ENCODE peak calls at places on chromosomes 3 and 15, in seven cellular contexts. L is HCT116, G is HepG2, C is GM12878, F is K562, B is SK-N-SH, S is H1. E is an unnamed sample.

GRCh38 chr15:69854521-69855171 is 243.1 kb downstream of the TLE3 start:
- DNase-seq in L (no peak), G (no peak), C (no peak), F (no peak), B (peak; percentile 39), S (no peak), E (no peak)

GRCh38 chr15:67107014-67107812 is 41.8 kb downstream of the SMAD3 start:
- DNase-seq in L (peak; percentile 99), G (peak; percentile 65), C (no peak), F (peak; percentile 58), B (no peak), S (no peak), E (no peak)

GRCh38 chr15:23565395-23566069 is at the start of gene MKRN3:
- DNase-seq in L (peak; percentile 87), G (peak; percentile 44), C (no peak), F (peak; percentile 93), B (peak; percentile 70), S (no peak), E (peak; percentile 77)

GRCh38 chr3:130658666-130659065 is 88.0 kb downstream of the PIK3R4 start:
- DNase-seq in L (no peak), G (no peak), C (no peak), F (no peak), B (no peak), S (no peak), E (no peak)

GRCh38 chr3:67059443-67059842 is 61.3 kb downstream of the KBTBD8 start:
- DNase-seq in L (no peak), G (no peak), C (no peak), F (no peak), B (no peak), S (no peak), E (no peak)

GRCh38 chr15:85751731-85752421 is 42.8 kb downstream of the KLHL25 start:
- DNase-seq in L (no peak), G (no peak), C (no peak), F (no peak), B (no peak), S (no peak), E (no peak)

GRCh38 chr15:77002954-77003912 is 8.3 kb downstream of the PSTPIP1 start:
- DNase-seq in L (no peak), G (no peak), C (peak; percentile 77), F (no peak), B (no peak), S (no peak), E (no peak)

GRCh38 chr3:51949121-51949520 is 6.1 kb upstream of the GPR62 start:
- DNase-seq in L (no peak), G (no peak), C (no peak), F (no peak), B (no peak), S (no peak), E (no peak)

GRCh38 chr3:10466186-10466585 is 39.2 kb downstream of the ATP2B2 start:
- DNase-seq in L (no peak), G (no peak), C (no peak), F (no peak), B (no peak), S (no peak), E (no peak)

GRCh38 chr3:48765376-48765775 is 48.4 kb upstream of the IP6K2 start:
- DNase-seq in L (no peak), G (peak; percentile 18), C (no peak), F (no peak), B (peak; percentile 27), S (no peak), E (no peak)

GRCh38 chr15:99466701-99467337 is 99.0 kb upstream of the MEF2A start:
- DNase-seq in L (no peak), G (no peak), C (no peak), F (no peak), B (no peak), S (no peak), E (no peak)

GRCh38 chr3:42493798-42494151 is 8.7 kb upstream of the VIPR1 start:
- DNase-seq in L (no peak), G (no peak), C (no peak), F (no peak), B (no peak), S (peak; percentile 37), E (no peak)

GRCh38 chr15:101604124-101604874 is 47.9 kb downstream of the TM2D3 start:
- DNase-seq in L (no peak), G (no peak), C (no peak), F (no peak), B (no peak), S (no peak), E (no peak)

GRCh38 chr15:91407237-91407889 is 307.3 kb downstream of the SV2B start:
- DNase-seq in L (no peak), G (no peak), C (no peak), F (no peak), B (no peak), S (no peak), E (peak; percentile 36)

GRCh38 chr3:191068946-191069813 is 129.9 kb upstream of the OSTN start:
- DNase-seq in L (no peak), G (no peak), C (no peak), F (no peak), B (no peak), S (no peak), E (no peak)

GRCh38 chr3:169841171-169841570 is 28.5 kb upstream of the LRRC34 start:
- DNase-seq in L (no peak), G (no peak), C (peak; percentile 34), F (no peak), B (no peak), S (no peak), E (no peak)

GRCh38 chr3:111521881-111522280 is 20.1 kb upstream of the CD96 start:
- DNase-seq in L (no peak), G (no peak), C (no peak), F (no peak), B (no peak), S (no peak), E (no peak)

GRCh38 chr3:58151637-58152036 is 59.1 kb downstream of the DNASE1L3 start:
- DNase-seq in L (no peak), G (no peak), C (no peak), F (no peak), B (no peak), S (no peak), E (no peak)

GRCh38 chr15:73760777-73761329 is 7.7 kb upstream of the INSYN1 start:
- DNase-seq in L (no peak), G (no peak), C (no peak), F (no peak), B (no peak), S (no peak), E (no peak)

GRCh38 chr15:73766598-73766997 is 13.4 kb upstream of the INSYN1 start:
- DNase-seq in L (no peak), G (no peak), C (no peak), F (no peak), B (no peak), S (no peak), E (no peak)

GRCh38 chr15:73765778-73766177 is 12.6 kb upstream of the INSYN1 start:
- DNase-seq in L (no peak), G (no peak), C (no peak), F (no peak), B (no peak), S (no peak), E (no peak)

GRCh38 chr15:73760330-73760729 is 7.2 kb upstream of the INSYN1 start:
- DNase-seq in L (no peak), G (no peak), C (no peak), F (no peak), B (no peak), S (no peak), E (no peak)

GRCh38 chr15:73763893-73764292 is 10.7 kb upstream of the INSYN1 start:
- DNase-seq in L (no peak), G (no peak), C (no peak), F (no peak), B (no peak), S (no peak), E (no peak)
- TF ChIP-seq JUND in L (no peak), G (no peak), C (no peak), F (no peak), B (no peak), S (no peak), E (no peak)

GRCh38 chr15:80250614-80251504 is 1.2 kb downstream of the CTXND1 start:
- DNase-seq in L (no peak), G (no peak), C (no peak), F (no peak), B (peak; percentile 14), S (no peak), E (no peak)

GRCh38 chr15:80247320-80247719 is 4.7 kb downstream of the CTXND1 start:
- DNase-seq in L (no peak), G (no peak), C (no peak), F (no peak), B (no peak), S (no peak), E (no peak)

GRCh38 chr15:80251505-80252280 is at the start of gene CTXND1:
- DNase-seq in L (no peak), G (no peak), C (no peak), F (no peak), B (peak; percentile 75), S (peak; percentile 62), E (no peak)

GRCh38 chr15:80249973-80250372 is 2.0 kb downstream of the CTXND1 start:
- DNase-seq in L (no peak), G (peak; percentile 27), C (no peak), F (no peak), B (no peak), S (no peak), E (no peak)

GRCh38 chr15:80252281-80252619 is 237 bp upstream of the CTXND1 start:
- DNase-seq in L (no peak), G (no peak), C (no peak), F (no peak), B (no peak), S (no peak), E (no peak)
- TF ChIP-seq JUND in L (no peak), G (no peak), C (no peak), F (no peak), B (no peak), S (no peak), E (no peak)

GRCh38 chr3:168162172-168162571 is 66.4 kb upstream of the GOLIM4 start:
- DNase-seq in L (no peak), G (no peak), C (no peak), F (no peak), B (no peak), S (no peak), E (no peak)
- TF ChIP-seq JUND in L (no peak), G (no peak), C (no peak), F (no peak), B (no peak), S (no peak), E (no peak)

GRCh38 chr3:133038089-133038730 is at the start of gene TMEM108:
- DNase-seq in L (no peak), G (no peak), C (no peak), F (peak; percentile 83), B (peak; percentile 95), S (peak; percentile 95), E (no peak)

GRCh38 chr3:133037440-133037839 is 751 bp upstream of the TMEM108 start:
- DNase-seq in L (no peak), G (no peak), C (no peak), F (no peak), B (no peak), S (no peak), E (no peak)

GRCh38 chr3:133041524-133041829 is 3.3 kb downstream of the TMEM108 start:
- DNase-seq in L (no peak), G (no peak), C (no peak), F (no peak), B (no peak), S (no peak), E (no peak)

GRCh38 chr3:133040696-133041523 is 2.7 kb downstream of the TMEM108 start:
- DNase-seq in L (peak; percentile 51), G (peak; percentile 58), C (peak; percentile 21), F (peak; percentile 70), B (peak; percentile 78), S (peak; percentile 87), E (peak; percentile 88)

GRCh38 chr3:133038731-133039398 is 674 bp downstream of the TMEM108 start:
- DNase-seq in L (no peak), G (no peak), C (no peak), F (peak; percentile 16), B (peak; percentile 62), S (peak; percentile 73), E (peak; percentile 22)
- TF ChIP-seq JUND in L (no peak), G (no peak), C (no peak), F (no peak), B (no peak), S (no peak), E (no peak)

E was measured in T47D.